ENCODE peak calls at places on chromosome 19, in five cellular contexts. L, Y, N, R and D are unnamed samples. For H3K4me1, the result is how much of the 10 kb centered on the place peaks cover.

GRCh38 chr19:29685326-29685725 is 20.1 kb downstream of the PLEKHF1 start:
- DNase-seq in L (no peak), Y (no peak), N (no peak), R (no peak), D (no peak)

GRCh38 chr19:29548483-29549085 is 22.8 kb downstream of the VSTM2B start:
- DNase-seq in L (no peak), Y (no peak), N (no peak), R (no peak), D (no peak)

GRCh38 chr19:32748948-32749347 is 29.4 kb downstream of the TDRD12 start:
- DNase-seq in L (no peak), Y (no peak), N (no peak), R (no peak), D (no peak)

GRCh38 chr19:33532859-33533455 is 11.4 kb upstream of the PEPD start:
- DNase-seq in L (no peak), Y (no peak), N (no peak), R (no peak), D (no peak)

GRCh38 chr19:43468354-43469159 is 3.1 kb upstream of the LYPD3 start:
- DNase-seq in L (no peak), Y (no peak), N (no peak), R (no peak), D (no peak)

GRCh38 chr19:4388171-4389063 is 11.9 kb downstream of the SH3GL1 start:
- DNase-seq in L (no peak), Y (no peak), N (peak), R (no peak), D (peak)

GRCh38 chr19:45667620-45668341 is at the start of gene GIPR:
- DNase-seq in L (peak), Y (no peak), N (peak), R (no peak), D (peak)

GRCh38 chr19:19059837-19060611 is 3.8 kb upstream of the SLC25A42 start:
- DNase-seq in L (no peak), Y (no peak), N (no peak), R (no peak), D (peak)

GRCh38 chr19:2391118-2391725 is 31.2 kb downstream of the TMPRSS9 start:
- DNase-seq in L (peak), Y (peak), N (no peak), R (no peak), D (no peak)

GRCh38 chr19:38739440-38740251 is 4.6 kb downstream of the CAPN12 start:
- DNase-seq in L (no peak), Y (no peak), N (no peak), R (no peak), D (peak)

GRCh38 chr19:43353606-43354304 is at the start of gene CD177:
- DNase-seq in L (no peak), Y (no peak), N (no peak), R (no peak), D (no peak)

GRCh38 chr19:31890230-31890629 is 455.2 kb upstream of the ZNF507 start:
- DNase-seq in L (no peak), Y (no peak), N (no peak), R (no peak), D (no peak)

GRCh38 chr19:48400018-48400742 is 6.7 kb downstream of the GRIN2D start:
- DNase-seq in L (no peak), Y (peak), N (peak), R (peak), D (no peak)

GRCh38 chr19:20558571-20558970 is 7.0 kb downstream of the ZNF737 start:
- DNase-seq in L (no peak), Y (no peak), N (no peak), R (no peak), D (no peak)

GRCh38 chr19:14174883-14175282 is 31.1 kb downstream of the ADGRL1 start:
- DNase-seq in L (no peak), Y (no peak), N (no peak), R (no peak), D (no peak)

GRCh38 chr19:18373892-18374629 is 11.9 kb upstream of the GDF15 start:
- DNase-seq in L (peak), Y (peak), N (peak), R (peak), D (peak)

GRCh38 chr19:19538077-19538764 is at the start of gene CILP2:
- DNase-seq in L (peak), Y (no peak), N (peak), R (no peak), D (no peak)

GRCh38 chr19:33280351-33280921 is 21.9 kb downstream of the CEBPA start:
- DNase-seq in L (no peak), Y (no peak), N (no peak), R (no peak), D (peak)

GRCh38 chr19:29966594-29967249 is 24.7 kb downstream of the URI1 start:
- DNase-seq in L (peak), Y (no peak), N (no peak), R (no peak), D (no peak)

GRCh38 chr19:6030214-6030507 is 52.2 kb upstream of the RANBP3 start:
- DNase-seq in L (no peak), Y (no peak), N (no peak), R (no peak), D (peak)

GRCh38 chr19:38664503-38665211 is 17.2 kb downstream of the ACTN4 start:
- DNase-seq in L (peak), Y (no peak), N (no peak), R (no peak), D (no peak)

GRCh38 chr19:38993271-38993670 is 17.7 kb upstream of the FBXO17 start:
- DNase-seq in L (no peak), Y (no peak), N (no peak), R (no peak), D (no peak)

GRCh38 chr19:56105090-56105701 is 15.9 kb downstream of the ZNF787 start:
- DNase-seq in L (no peak), Y (peak), N (peak), R (peak), D (peak)

GRCh38 chr19:18000981-18001836 is 6.8 kb upstream of the ARRDC2 start:
- DNase-seq in L (peak), Y (peak), N (peak), R (peak), D (peak)

DNA sequence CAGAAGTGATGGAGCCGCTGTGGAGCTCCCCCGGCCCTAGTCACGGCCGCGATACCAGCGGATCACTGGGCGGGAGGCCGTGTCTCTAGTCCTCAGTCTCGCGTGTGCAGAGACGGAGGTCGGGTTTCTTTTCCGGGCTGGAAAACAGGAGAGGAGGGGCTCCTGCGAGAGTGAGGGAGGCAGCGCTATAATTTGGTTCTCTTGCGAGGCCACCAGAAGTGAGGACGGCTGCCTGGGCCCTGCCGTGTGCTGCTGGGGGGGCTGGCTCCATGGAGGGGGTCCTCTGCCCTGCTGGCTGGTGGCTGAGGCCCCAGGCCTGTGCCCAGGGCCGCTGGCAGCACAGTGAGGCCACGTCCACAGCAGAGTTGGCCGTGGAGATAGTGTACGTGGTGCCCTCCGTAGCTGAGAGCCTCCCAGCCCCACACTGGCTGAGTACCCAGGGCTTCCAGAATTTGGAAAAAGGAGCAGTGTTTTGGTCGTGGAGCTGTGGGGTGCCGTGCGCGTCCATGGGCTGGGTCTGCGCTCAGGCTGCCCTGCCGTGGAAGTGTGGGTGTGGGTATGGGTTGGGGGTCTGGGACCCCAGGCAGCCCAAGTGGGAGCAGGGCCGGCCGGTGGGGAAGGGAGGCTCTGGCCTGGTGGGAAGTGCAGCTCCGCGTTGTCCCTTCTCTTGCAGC is 5.8 kb downstream of the PTBP1 start:
- DNase-seq in L (no peak), Y (peak), N (no peak), R (no peak), D (peak)
- H3K4me1 ChIP-seq in L (under half), Y (half or more), N (half or more), R (under half), D (half or more)

GRCh38 chr19:16615788-16616187 is 12.2 kb downstream of the MED26 start:
- DNase-seq in L (no peak), Y (no peak), N (no peak), R (no peak), D (no peak)
- H3K4me1 ChIP-seq in L (half or more), Y (under half), N (half or more), R (under half), D (half or more)

GRCh38 chr19:15252398-15253018 is 20.3 kb upstream of the EPHX3 start:
- DNase-seq in L (no peak), Y (no peak), N (no peak), R (peak), D (no peak)
- H3K4me1 ChIP-seq in L (under half), Y (half or more), N (half or more), R (under half), D (under half)

GRCh38 chr19:40803857-40804782 is 5.1 kb downstream of the EGLN2 start:
- DNase-seq in L (peak), Y (peak), N (peak), R (no peak), D (peak)

GRCh38 chr19:40806385-40807146 is 7.6 kb downstream of the EGLN2 start:
- DNase-seq in L (peak), Y (peak), N (peak), R (peak), D (peak)

GRCh38 chr19:40803170-40803856 is 4.3 kb downstream of the EGLN2 start:
- DNase-seq in L (no peak), Y (no peak), N (no peak), R (no peak), D (no peak)

GRCh38 chr19:40805258-40805868 is 6.4 kb downstream of the EGLN2 start:
- DNase-seq in L (no peak), Y (no peak), N (no peak), R (no peak), D (peak)

GRCh38 chr19:40804783-40805242 is 5.8 kb downstream of the EGLN2 start:
- DNase-seq in L (peak), Y (no peak), N (no peak), R (no peak), D (no peak)
- H3K4me1 ChIP-seq in L (half or more), Y (half or more), N (half or more), R (under half), D (half or more)

GRCh38 chr19:42203700-42204099 is 13.8 kb downstream of the DEDD2 start:
- DNase-seq in L (no peak), Y (no peak), N (no peak), R (no peak), D (no peak)

GRCh38 chr19:42201489-42202289 is 15.8 kb downstream of the DEDD2 start:
- DNase-seq in L (peak), Y (peak), N (peak), R (no peak), D (peak)

GRCh38 chr19:42204684-42205083 is 12.8 kb downstream of the DEDD2 start:
- DNase-seq in L (no peak), Y (no peak), N (no peak), R (no peak), D (no peak)

GRCh38 chr19:42200116-42200740 is 17.2 kb downstream of the DEDD2 start:
- DNase-seq in L (no peak), Y (no peak), N (no peak), R (no peak), D (no peak)

GRCh38 chr19:42202290-42202867 is 15.1 kb downstream of the DEDD2 start:
- DNase-seq in L (no peak), Y (no peak), N (no peak), R (no peak), D (no peak)
- H3K4me1 ChIP-seq in L (half or more), Y (under half), N (under half), R (under half), D (under half)

DNA sequence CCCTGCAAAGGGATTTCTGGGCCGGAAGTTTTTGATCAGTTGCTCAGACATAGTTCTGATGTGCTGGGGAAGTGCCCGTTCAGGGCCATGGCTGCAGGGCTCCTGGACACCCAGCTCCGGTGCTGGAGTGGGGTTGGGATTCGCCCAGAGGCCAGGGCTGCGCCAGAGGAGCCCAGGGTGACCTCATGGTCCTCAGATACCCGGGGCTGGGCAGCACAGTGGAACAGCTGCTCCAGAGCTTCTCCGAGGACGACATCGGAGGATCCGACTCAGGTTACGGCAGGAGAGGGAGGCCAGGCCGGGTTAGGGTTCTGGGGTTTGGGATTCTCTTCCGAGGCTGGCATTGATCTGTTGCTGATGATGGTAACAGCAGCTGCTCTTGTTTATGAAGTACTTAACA is 20.9 kb downstream of the CARM1 start:
- DNase-seq in L (no peak), Y (no peak), N (no peak), R (no peak), D (no peak)
- H3K4me1 ChIP-seq in L (under half), Y (under half), N (half or more), R (under half), D (under half)

DNA sequence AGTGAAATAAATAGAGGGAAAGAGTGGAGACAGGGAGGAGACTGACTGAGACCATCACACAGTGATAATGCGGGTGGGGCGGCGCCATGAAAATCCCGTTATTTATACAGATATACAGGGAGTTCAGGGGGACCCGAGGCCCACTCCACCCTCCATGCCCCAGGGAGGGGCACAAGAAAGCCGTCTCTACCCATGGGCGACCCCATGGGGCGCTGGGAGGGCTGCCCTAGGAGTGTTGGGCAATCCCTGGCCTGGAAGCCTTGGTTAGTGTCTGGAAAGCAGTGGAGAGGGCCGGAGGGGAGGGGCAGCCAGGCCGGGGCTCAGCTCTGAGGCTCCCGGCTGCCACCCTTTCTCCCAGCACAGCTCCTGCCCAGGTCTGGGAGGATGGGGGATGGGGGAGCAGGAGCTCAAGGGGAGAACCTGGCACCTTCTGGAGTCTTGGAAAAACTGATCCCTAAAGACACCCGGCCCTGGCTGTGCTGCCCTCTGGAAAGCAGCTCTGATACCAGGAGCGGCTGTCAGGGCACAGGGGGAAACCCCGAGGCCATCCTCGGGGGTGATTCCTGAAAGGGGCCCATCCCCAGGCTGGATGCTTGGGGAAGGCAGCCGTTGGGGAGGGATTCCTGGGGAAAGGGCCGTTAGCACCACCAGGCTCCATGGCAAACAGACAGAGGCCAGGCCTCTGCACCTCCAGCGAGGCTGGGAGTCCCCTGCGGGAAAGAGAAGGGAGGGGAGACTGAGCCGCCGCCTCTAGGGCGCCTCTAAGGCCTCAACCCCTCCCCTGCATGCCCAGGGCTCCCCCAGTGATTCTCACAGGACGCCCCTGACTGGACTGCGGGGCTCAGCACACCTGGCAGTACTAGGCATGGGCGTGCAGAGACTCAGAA is 3.0 kb upstream of the PRKD2 start:
- DNase-seq in L (no peak), Y (no peak), N (no peak), R (no peak), D (no peak)
- H3K4me1 ChIP-seq in L (under half), Y (under half), N (under half), R (under half), D (under half)

GRCh38 chr19:1256646-1257474 is 8.5 kb downstream of the MIDN start:
- DNase-seq in L (no peak), Y (no peak), N (no peak), R (no peak), D (no peak)

GRCh38 chr19:1253514-1254080 is 5.2 kb downstream of the MIDN start:
- DNase-seq in L (no peak), Y (no peak), N (no peak), R (no peak), D (peak)

GRCh38 chr19:1254081-1254527 is 5.7 kb downstream of the MIDN start:
- DNase-seq in L (no peak), Y (peak), N (no peak), R (peak), D (peak)

GRCh38 chr19:1254530-1255185 is 6.3 kb downstream of the MIDN start:
- DNase-seq in L (no peak), Y (no peak), N (no peak), R (no peak), D (peak)

DNA sequence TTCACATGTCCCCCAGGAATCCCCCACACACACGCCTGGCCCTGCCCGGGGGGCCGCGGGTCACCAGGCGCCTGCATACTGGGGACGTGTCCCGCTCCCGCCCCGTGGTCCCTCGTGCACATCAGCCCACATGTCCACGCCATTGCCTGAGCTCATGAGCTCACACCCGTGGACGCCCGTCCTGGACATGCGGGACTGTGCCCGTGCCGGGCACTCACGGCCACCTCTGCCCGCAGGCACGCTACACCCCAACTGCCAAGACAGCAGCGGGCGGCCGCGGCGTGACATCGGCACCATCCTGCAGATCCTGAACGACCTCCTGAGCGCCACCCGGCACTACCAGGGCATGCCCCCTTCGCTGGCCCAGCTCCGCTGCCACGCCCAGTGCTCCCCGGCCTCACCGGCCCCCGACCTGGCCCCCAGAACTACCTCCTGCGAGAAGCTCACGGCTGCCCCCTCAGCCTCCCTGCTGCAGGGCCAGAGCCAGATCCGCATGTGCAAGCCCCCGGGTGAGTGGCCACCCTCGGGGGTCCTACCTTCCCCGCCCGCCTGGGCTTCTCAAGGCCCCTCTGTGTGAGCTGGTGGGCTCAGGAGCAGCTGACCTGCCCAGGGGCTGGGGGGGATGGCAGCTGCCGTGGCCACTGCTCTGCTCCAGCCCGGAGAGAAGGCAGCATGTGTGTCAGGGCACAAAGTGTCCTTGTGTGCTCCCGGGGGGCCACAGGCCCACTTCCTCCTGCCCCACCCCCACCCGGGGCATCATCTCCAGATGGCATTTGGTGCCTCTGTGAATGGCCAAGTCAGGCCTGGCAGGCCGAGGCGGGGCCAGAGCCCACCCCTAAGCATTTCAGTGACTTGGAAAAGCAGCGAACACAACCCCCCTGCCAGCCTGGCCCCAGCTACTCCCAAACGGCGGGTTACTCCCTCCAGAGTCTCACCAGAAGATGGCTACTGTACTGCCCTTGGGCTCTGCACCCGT is 7.1 kb downstream of the MIDN start:
- DNase-seq in L (no peak), Y (no peak), N (no peak), R (no peak), D (peak)
- H3K4me1 ChIP-seq in L (half or more), Y (half or more), N (half or more), R (under half), D (half or more)